ENCODE peak calls at places on chromosomes 16 and 17, in seven cellular contexts. One of them, this sample, is unnamed.
A peak's percentile ranks its signal among the peaks of the same experiment; 100 is the strongest.

GRCh38 chr16:4032768-4033167 is 83.5 kb downstream of the ADCY9 start:
- DNase-seq in MM.1S: no peak
- DNase-seq in HCT116: no peak
- DNase-seq in neural progenitor cell: no peak
- DNase-seq in GM23338: no peak
- DNase-seq in PC-3: no peak
- DNase-seq in GM23248: peak; percentile 58
- DNase-seq in this sample: no peak

GRCh38 chr17:74332017-74332650 is 6.1 kb downstream of the KIF19 start:
- DNase-seq in GM23248: no peak
- DNase-seq in HCT116: no peak
- DNase-seq in GM23338: no peak
- DNase-seq in neural progenitor cell: no peak
- DNase-seq in PC-3: no peak
- DNase-seq in MM.1S: no peak
- DNase-seq in this sample: no peak

GRCh38 chr17:74380086-74380958 is 13.0 kb downstream of the GPR142 start:
- DNase-seq in MM.1S: no peak
- DNase-seq in GM23338: peak; percentile 55
- DNase-seq in PC-3: peak; percentile 89
- DNase-seq in HCT116: peak; percentile 54
- DNase-seq in GM23248: no peak
- DNase-seq in neural progenitor cell: peak; percentile 37
- DNase-seq in this sample: peak; percentile 76

GRCh38 chr17:35726609-35727460 is 4.6 kb upstream of the RASL10B start:
- DNase-seq in PC-3: peak; percentile 58
- DNase-seq in HCT116: no peak
- DNase-seq in GM23248: peak; percentile 89
- DNase-seq in neural progenitor cell: no peak
- DNase-seq in GM23338: peak; percentile 44
- DNase-seq in MM.1S: no peak
- DNase-seq in this sample: peak; percentile 86

GRCh38 chr17:68095205-68095811 is 59.8 kb downstream of the KPNA2 start:
- DNase-seq in neural progenitor cell: no peak
- DNase-seq in GM23248: no peak
- DNase-seq in MM.1S: no peak
- DNase-seq in PC-3: no peak
- DNase-seq in GM23338: no peak
- DNase-seq in HCT116: no peak
- DNase-seq in this sample: no peak

GRCh38 chr17:51857052-51857593 is 301.4 kb downstream of the CA10 start:
- DNase-seq in neural progenitor cell: peak; percentile 18
- DNase-seq in PC-3: peak; percentile 39
- DNase-seq in GM23338: peak; percentile 69
- DNase-seq in MM.1S: no peak
- DNase-seq in GM23248: no peak
- DNase-seq in HCT116: no peak
- DNase-seq in this sample: no peak

GRCh38 chr16:81201267-81201666 is 37.2 kb upstream of the BCO1 start:
- DNase-seq in neural progenitor cell: no peak
- DNase-seq in MM.1S: no peak
- DNase-seq in HCT116: no peak
- DNase-seq in GM23338: no peak
- DNase-seq in PC-3: peak; percentile 74
- DNase-seq in GM23248: peak; percentile 50
- DNase-seq in this sample: no peak

GRCh38 chr16:58814348-58814801 is 80.3 kb upstream of the GOT2 start:
- DNase-seq in GM23248: peak; percentile 68
- DNase-seq in MM.1S: peak; percentile 45
- DNase-seq in GM23338: peak; percentile 77
- DNase-seq in neural progenitor cell: peak; percentile 74
- DNase-seq in PC-3: peak; percentile 44
- DNase-seq in HCT116: peak; percentile 7
- DNase-seq in this sample: peak; percentile 78

GRCh38 chr17:18224428-18225120 is 861 bp upstream of the LLGL1 start:
- DNase-seq in PC-3: no peak
- DNase-seq in GM23338: peak; percentile 96
- DNase-seq in MM.1S: no peak
- DNase-seq in GM23248: no peak
- DNase-seq in HCT116: no peak
- DNase-seq in neural progenitor cell: peak; percentile 97
- DNase-seq in this sample: peak; percentile 59

GRCh38 chr16:27718767-27719445 is 169.0 kb downstream of the KATNIP start:
- DNase-seq in GM23338: no peak
- DNase-seq in PC-3: no peak
- DNase-seq in HCT116: peak; percentile 40
- DNase-seq in MM.1S: no peak
- DNase-seq in GM23248: no peak
- DNase-seq in neural progenitor cell: peak; percentile 80
- DNase-seq in this sample: no peak

GRCh38 chr16:54123766-54124165 is 162.8 kb downstream of the IRX3 start:
- DNase-seq in MM.1S: no peak
- DNase-seq in PC-3: no peak
- DNase-seq in HCT116: no peak
- DNase-seq in GM23338: no peak
- DNase-seq in GM23248: no peak
- DNase-seq in neural progenitor cell: no peak
- DNase-seq in this sample: no peak

GRCh38 chr16:30416047-30416603 is 8.7 kb downstream of the ZNF771 start:
- DNase-seq in MM.1S: no peak
- DNase-seq in GM23338: no peak
- DNase-seq in HCT116: no peak
- DNase-seq in PC-3: no peak
- DNase-seq in GM23248: no peak
- DNase-seq in neural progenitor cell: no peak
- DNase-seq in this sample: no peak

GRCh38 chr16:30409125-30410060 is 2.0 kb downstream of the ZNF771 start:
- DNase-seq in neural progenitor cell: peak; percentile 92
- DNase-seq in HCT116: peak; percentile 78
- DNase-seq in PC-3: peak; percentile 85
- DNase-seq in GM23248: peak; percentile 88
- DNase-seq in MM.1S: peak; percentile 85
- DNase-seq in GM23338: peak; percentile 96
- DNase-seq in this sample: peak; percentile 93

GRCh38 chr16:30416624-30417298 is 9.4 kb downstream of the ZNF771 start:
- DNase-seq in GM23338: peak; percentile 18
- DNase-seq in neural progenitor cell: no peak
- DNase-seq in PC-3: no peak
- DNase-seq in MM.1S: no peak
- DNase-seq in HCT116: no peak
- DNase-seq in GM23248: no peak
- DNase-seq in this sample: no peak

GRCh38 chr16:30414159-30414558 is 6.8 kb downstream of the ZNF771 start:
- DNase-seq in GM23248: no peak
- DNase-seq in MM.1S: no peak
- DNase-seq in GM23338: no peak
- DNase-seq in neural progenitor cell: no peak
- DNase-seq in HCT116: no peak
- DNase-seq in PC-3: no peak
- DNase-seq in this sample: no peak

DNA sequence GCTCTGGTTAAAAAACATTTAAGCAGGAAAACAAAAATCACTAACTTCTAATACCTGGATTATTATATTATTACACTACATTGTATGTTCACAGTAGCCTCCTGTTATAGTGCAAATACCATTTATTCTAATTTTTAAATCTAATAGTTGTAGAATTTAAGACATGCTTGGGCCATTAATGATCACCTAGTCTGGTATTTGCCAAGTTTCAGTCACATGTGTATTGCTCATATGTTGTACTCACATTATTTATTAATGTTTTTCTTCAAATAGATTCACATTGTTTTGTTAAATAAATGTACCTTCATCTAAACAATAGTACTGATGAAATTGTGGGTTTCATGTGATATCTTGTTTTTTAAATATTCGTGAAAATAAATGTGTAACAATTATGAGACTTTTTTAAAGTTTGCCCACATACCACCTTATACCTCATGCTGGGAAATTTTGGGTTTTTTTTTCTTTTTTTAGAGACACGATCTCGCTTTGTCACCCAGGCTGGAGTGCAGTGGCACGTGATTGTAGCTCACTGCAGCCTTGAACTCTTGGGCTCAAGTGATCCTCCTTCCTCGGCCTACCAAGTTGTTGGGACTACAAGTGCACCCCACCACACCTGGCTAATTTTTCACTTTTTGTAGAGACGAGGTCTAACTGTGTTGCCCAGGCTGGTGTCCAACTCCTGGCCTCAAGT is 5.9 kb downstream of the ZNF771 start:
- DNase-seq in GM23248: no peak
- DNase-seq in neural progenitor cell: no peak
- DNase-seq in GM23338: no peak
- DNase-seq in HCT116: no peak
- DNase-seq in PC-3: no peak
- DNase-seq in MM.1S: no peak
- DNase-seq in this sample: no peak
- TF ChIP-seq EZH2phosphoT487 in GM23248: no peak
- TF ChIP-seq EZH2phosphoT487 in neural progenitor cell: no peak
- TF ChIP-seq EZH2phosphoT487 in GM23338: no peak
- TF ChIP-seq EZH2phosphoT487 in HCT116: no peak
- TF ChIP-seq EZH2phosphoT487 in PC-3: no peak
- TF ChIP-seq EZH2phosphoT487 in MM.1S: no peak
- TF ChIP-seq EZH2phosphoT487 in this sample: no peak

GRCh38 chr17:12342161-12342560 is 321.5 kb downstream of the MAP2K4 start:
- DNase-seq in GM23338: no peak
- DNase-seq in PC-3: no peak
- DNase-seq in HCT116: no peak
- DNase-seq in MM.1S: no peak
- DNase-seq in neural progenitor cell: no peak
- DNase-seq in GM23248: no peak
- DNase-seq in this sample: no peak

GRCh38 chr17:12348476-12348875 is 317.2 kb upstream of the MYOCD start:
- DNase-seq in GM23338: no peak
- DNase-seq in GM23248: no peak
- DNase-seq in MM.1S: no peak
- DNase-seq in neural progenitor cell: no peak
- DNase-seq in PC-3: no peak
- DNase-seq in HCT116: no peak
- DNase-seq in this sample: no peak

GRCh38 chr17:12342609-12343248 is 322.1 kb downstream of the MAP2K4 start:
- DNase-seq in HCT116: peak; percentile 8
- DNase-seq in MM.1S: no peak
- DNase-seq in neural progenitor cell: peak; percentile 64
- DNase-seq in GM23338: peak; percentile 86
- DNase-seq in PC-3: peak; percentile 27
- DNase-seq in GM23248: peak; percentile 8
- DNase-seq in this sample: peak; percentile 51
- H2AFZ ChIP-seq in HCT116: no peak overlapping the region
- H2AFZ ChIP-seq in MM.1S: no peak overlapping the region
- H2AFZ ChIP-seq in neural progenitor cell: peak overlapping the region; percentile 31
- H2AFZ ChIP-seq in GM23338: peak overlapping the region; percentile 47
- H2AFZ ChIP-seq in PC-3: no peak overlapping the region
- H2AFZ ChIP-seq in GM23248: no peak overlapping the region
- H2AFZ ChIP-seq in this sample: no peak overlapping the region

DNA sequence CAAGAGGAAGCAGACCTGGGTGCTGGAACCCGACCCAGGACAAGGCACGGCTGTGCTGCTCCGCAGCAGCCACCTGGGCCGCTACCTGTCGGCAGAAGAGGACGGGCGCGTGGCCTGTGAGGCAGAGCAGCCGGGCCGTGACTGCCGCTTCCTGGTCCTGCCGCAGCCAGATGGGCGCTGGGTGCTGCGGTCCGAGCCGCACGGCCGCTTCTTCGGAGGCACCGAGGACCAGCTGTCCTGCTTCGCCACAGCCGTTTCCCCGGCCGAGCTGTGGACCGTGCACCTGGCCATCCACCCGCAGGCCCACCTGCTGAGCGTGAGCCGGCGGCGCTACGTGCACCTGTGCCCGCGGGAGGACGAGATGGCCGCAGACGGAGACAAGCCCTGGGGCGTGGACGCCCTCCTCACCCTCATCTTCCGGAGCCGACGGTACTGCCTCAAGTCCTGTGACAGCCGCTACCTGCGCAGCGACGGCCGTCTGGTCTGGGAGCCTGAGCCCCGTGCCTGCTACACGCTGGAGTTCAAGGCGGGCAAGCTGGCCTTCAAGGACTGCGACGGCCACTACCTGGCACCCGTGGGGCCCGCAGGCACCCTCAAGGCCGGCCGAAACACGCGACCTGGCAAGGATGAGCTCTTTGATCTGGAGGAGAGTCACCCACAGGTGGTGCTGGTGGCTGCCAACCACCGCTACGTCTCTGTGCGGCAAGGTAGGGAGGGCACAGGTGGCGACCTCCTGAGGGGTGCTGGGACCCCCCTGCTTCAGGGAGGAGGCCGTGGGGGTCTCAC is 667 bp downstream of the FSCN2 start:
- DNase-seq in MM.1S: no peak
- DNase-seq in GM23338: no peak
- DNase-seq in HCT116: no peak
- DNase-seq in GM23248: no peak
- DNase-seq in PC-3: peak; percentile 41
- DNase-seq in neural progenitor cell: no peak
- DNase-seq in this sample: no peak
- TF ChIP-seq EZH2 in MM.1S: no peak
- TF ChIP-seq EZH2 in GM23338: no peak
- TF ChIP-seq EZH2 in HCT116: no peak
- TF ChIP-seq EZH2 in GM23248: no peak
- TF ChIP-seq EZH2 in PC-3: peak; percentile 66
- TF ChIP-seq EZH2 in neural progenitor cell: no peak
- TF ChIP-seq EZH2 in this sample: no peak

GRCh38 chr16:23998771-23999170 is 163.0 kb downstream of the PRKCB start:
- DNase-seq in HCT116: no peak
- DNase-seq in neural progenitor cell: no peak
- DNase-seq in GM23338: no peak
- DNase-seq in PC-3: no peak
- DNase-seq in MM.1S: no peak
- DNase-seq in GM23248: no peak
- DNase-seq in this sample: no peak

GRCh38 chr16:24001706-24002105 is 165.9 kb downstream of the PRKCB start:
- DNase-seq in HCT116: no peak
- DNase-seq in neural progenitor cell: no peak
- DNase-seq in PC-3: no peak
- DNase-seq in MM.1S: no peak
- DNase-seq in GM23338: no peak
- DNase-seq in GM23248: no peak
- DNase-seq in this sample: no peak

GRCh38 chr16:23999663-24000062 is 163.9 kb downstream of the PRKCB start:
- DNase-seq in HCT116: no peak
- DNase-seq in GM23248: no peak
- DNase-seq in neural progenitor cell: no peak
- DNase-seq in GM23338: no peak
- DNase-seq in PC-3: no peak
- DNase-seq in MM.1S: no peak
- DNase-seq in this sample: no peak

GRCh38 chr16:23994615-23995014 is 158.8 kb downstream of the PRKCB start:
- DNase-seq in GM23338: no peak
- DNase-seq in PC-3: no peak
- DNase-seq in MM.1S: no peak
- DNase-seq in neural progenitor cell: no peak
- DNase-seq in GM23248: no peak
- DNase-seq in HCT116: no peak
- DNase-seq in this sample: no peak

GRCh38 chr16:23996258-23996955 is 160.6 kb downstream of the PRKCB start:
- DNase-seq in GM23338: no peak
- DNase-seq in MM.1S: no peak
- DNase-seq in HCT116: no peak
- DNase-seq in neural progenitor cell: no peak
- DNase-seq in PC-3: no peak
- DNase-seq in GM23248: no peak
- DNase-seq in this sample: no peak
- TF ChIP-seq EZH2phosphoT487 in GM23338: no peak
- TF ChIP-seq EZH2phosphoT487 in MM.1S: no peak
- TF ChIP-seq EZH2phosphoT487 in HCT116: no peak
- TF ChIP-seq EZH2phosphoT487 in neural progenitor cell: no peak
- TF ChIP-seq EZH2phosphoT487 in PC-3: no peak
- TF ChIP-seq EZH2phosphoT487 in GM23248: no peak
- TF ChIP-seq EZH2phosphoT487 in this sample: no peak

GRCh38 chr17:81182596-81182995 is 16.6 kb upstream of the AATK start:
- DNase-seq in GM23338: no peak
- DNase-seq in PC-3: no peak
- DNase-seq in neural progenitor cell: no peak
- DNase-seq in MM.1S: no peak
- DNase-seq in HCT116: no peak
- DNase-seq in GM23248: no peak
- DNase-seq in this sample: no peak
- H2AFZ ChIP-seq in GM23338: no peak overlapping the region
- H2AFZ ChIP-seq in PC-3: no peak overlapping the region
- H2AFZ ChIP-seq in neural progenitor cell: no peak overlapping the region
- H2AFZ ChIP-seq in MM.1S: no peak overlapping the region
- H2AFZ ChIP-seq in HCT116: no peak overlapping the region
- H2AFZ ChIP-seq in GM23248: no peak overlapping the region
- H2AFZ ChIP-seq in this sample: no peak overlapping the region